ENCODE peak calls at places on chromosomes 5 and 9, in five cellular contexts. U is IMR-90, M is fibroblast of lung, I is PC-3, P is endothelial cell of umbilical vein. D is an unnamed sample.

GRCh38 chr9:70291446-70291845 is 32.7 kb downstream of the SMC5 start:
- DNase-seq in I (peak; percentile 40), M (no peak), U (peak; percentile 28), P (peak; percentile 39), D (no peak)

GRCh38 chr5:10582512-10582897 is 18.6 kb downstream of the ANKRD33B start:
- DNase-seq in U (no peak), M (no peak), I (no peak), P (no peak), D (no peak)

GRCh38 chr5:40991168-40991980 is 79.8 kb downstream of the MROH2B start:
- DNase-seq in P (peak; percentile 90), U (peak; percentile 86), M (peak; percentile 99), I (peak; percentile 96), D (no peak)

GRCh38 chr9:36781532-36781931 is 208.8 kb downstream of the MELK start:
- DNase-seq in U (peak; percentile 8), I (peak; percentile 70), M (peak; percentile 2), P (peak; percentile 8), D (no peak)

GRCh38 chr5:85990998-85991397 is 626.7 kb upstream of the COX7C start:
- DNase-seq in I (no peak), P (no peak), M (no peak), U (no peak), D (no peak)

GRCh38 chr5:72203251-72203845 is 96.1 kb downstream of the MAP1B start:
- DNase-seq in I (no peak), P (no peak), U (peak; percentile 30), M (no peak), D (no peak)

GRCh38 chr5:68780299-68780960 is 313.4 kb upstream of the SLC30A5 start:
- DNase-seq in U (no peak), M (peak; percentile 1), I (no peak), P (no peak), D (no peak)

GRCh38 chr9:132293145-132293721 is 61.6 kb downstream of the SETX start:
- DNase-seq in P (no peak), U (no peak), M (no peak), I (no peak), D (no peak)

GRCh38 chr9:111039203-111039907 is 1.1 kb upstream of the LPAR1 start:
- DNase-seq in P (no peak), U (no peak), M (no peak), I (no peak), D (peak; percentile 75)

GRCh38 chr5:146494656-146495055 is 21.3 kb downstream of the GPR151 start:
- DNase-seq in I (no peak), M (no peak), U (no peak), P (peak; percentile 40), D (no peak)

GRCh38 chr9:24545847-24546522 is at the start of gene IZUMO3:
- DNase-seq in M (no peak), U (no peak), I (no peak), P (no peak), D (peak; percentile 37)

GRCh38 chr5:168987540-168988300 is 313.2 kb downstream of the SLIT3 start:
- DNase-seq in P (peak; percentile 67), U (peak; percentile 58), I (peak; percentile 90), M (peak; percentile 71), D (peak; percentile 94)

GRCh38 chr5:143561248-143561647 is 157.8 kb upstream of the NR3C1 start:
- DNase-seq in I (no peak), M (no peak), U (no peak), P (no peak), D (peak; percentile 48)

GRCh38 chr5:111929892-111930291 is 172.9 kb upstream of the NREP start:
- DNase-seq in P (no peak), U (peak; percentile 92), I (peak; percentile 83), M (peak; percentile 93), D (no peak)

GRCh38 chr9:70410368-70410767 is 4.1 kb downstream of the KLF9 start:
- DNase-seq in P (peak; percentile 53), U (peak; percentile 65), M (peak; percentile 69), I (no peak), D (no peak)

GRCh38 chr9:128159073-128159783 is 837 bp upstream of the BBLN start:
- DNase-seq in U (no peak), I (no peak), P (no peak), M (no peak), D (no peak)

GRCh38 chr5:170393235-170393634 is 4.1 kb upstream of the KCNMB1 start:
- DNase-seq in I (no peak), P (no peak), U (no peak), M (no peak), D (no peak)

GRCh38 chr5:10756539-10756938 is 4.5 kb downstream of the DAP start:
- DNase-seq in P (no peak), I (peak; percentile 34), U (peak; percentile 53), M (peak; percentile 62), D (no peak)

GRCh38 chr5:1881731-1882336 is 891 bp downstream of the IRX4 start:
- DNase-seq in U (no peak), P (no peak), M (no peak), I (no peak), D (peak; percentile 76)

GRCh38 chr9:72476617-72477375 is 44.6 kb upstream of the TMC1 start:
- DNase-seq in I (peak; percentile 97), U (peak; percentile 84), P (peak; percentile 72), M (peak; percentile 44), D (peak; percentile 68)
- H3K9ac ChIP-seq in I (no peak overlapping the region), U (no peak overlapping the region), P (no peak overlapping the region), M (no peak overlapping the region), D (no peak overlapping the region)

DNA sequence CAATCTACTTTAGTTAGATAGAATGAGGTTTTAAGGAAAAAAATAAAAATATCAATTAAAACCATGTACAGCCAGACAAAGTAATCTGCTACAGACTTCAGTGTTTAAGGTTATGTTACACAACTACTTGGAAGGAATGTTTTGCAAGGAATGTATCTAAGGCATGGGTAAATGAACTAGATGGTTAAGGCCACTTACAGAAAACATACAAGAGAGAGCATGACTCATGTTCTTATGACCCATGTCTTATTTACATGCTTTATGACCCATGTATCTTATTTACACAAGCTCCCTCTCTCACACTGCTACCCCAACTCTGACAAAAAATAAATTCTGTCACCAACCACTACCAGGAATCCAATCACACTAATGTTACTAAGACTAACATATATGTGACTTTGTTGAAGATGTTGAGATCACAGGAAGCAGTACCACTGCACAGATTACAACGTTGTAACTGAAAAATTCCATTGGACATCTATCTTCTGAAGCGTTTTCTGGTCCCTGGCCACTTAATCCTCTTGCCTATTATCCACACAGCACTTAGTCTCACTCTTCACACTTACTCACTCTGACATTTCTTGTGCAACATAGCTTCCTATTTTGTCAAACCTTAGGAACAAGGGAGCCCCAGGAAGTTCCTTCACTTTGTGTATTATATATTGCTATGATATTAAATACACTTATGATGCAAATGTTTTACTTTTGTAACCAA is 1630.1 kb upstream of the C9orf72 start:
- DNase-seq in M (no peak), I (peak; percentile 44), U (no peak), P (no peak), D (no peak)
- TF ChIP-seq CTCF in M (no peak), I (no peak), U (no peak), P (no peak), D (no peak)

DNA sequence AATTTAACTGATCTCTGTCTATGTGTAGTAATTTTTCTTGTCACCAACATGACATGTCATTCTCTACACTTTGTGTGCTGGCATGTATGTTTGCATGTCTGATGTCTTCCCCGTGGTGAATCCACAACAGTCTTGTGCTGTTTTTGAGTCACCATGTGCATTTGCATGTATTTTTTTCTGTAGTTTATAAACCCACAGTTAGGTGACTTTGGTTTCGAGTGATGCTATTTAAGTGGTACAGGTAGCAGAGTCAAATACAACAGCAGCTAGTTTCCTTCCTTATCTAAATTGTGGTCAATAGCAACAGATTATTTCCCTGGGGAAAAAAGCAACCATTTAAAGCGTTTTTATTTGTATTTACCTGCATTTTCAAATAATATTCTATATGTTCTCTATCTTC is 89.9 kb upstream of the FSD1L start:
- DNase-seq in U (no peak), M (no peak), P (no peak), I (no peak), D (no peak)
- H3K27ac ChIP-seq in U (no peak overlapping the region), M (no peak overlapping the region), P (no peak overlapping the region), I (no peak overlapping the region), D (no peak overlapping the region)

DNA sequence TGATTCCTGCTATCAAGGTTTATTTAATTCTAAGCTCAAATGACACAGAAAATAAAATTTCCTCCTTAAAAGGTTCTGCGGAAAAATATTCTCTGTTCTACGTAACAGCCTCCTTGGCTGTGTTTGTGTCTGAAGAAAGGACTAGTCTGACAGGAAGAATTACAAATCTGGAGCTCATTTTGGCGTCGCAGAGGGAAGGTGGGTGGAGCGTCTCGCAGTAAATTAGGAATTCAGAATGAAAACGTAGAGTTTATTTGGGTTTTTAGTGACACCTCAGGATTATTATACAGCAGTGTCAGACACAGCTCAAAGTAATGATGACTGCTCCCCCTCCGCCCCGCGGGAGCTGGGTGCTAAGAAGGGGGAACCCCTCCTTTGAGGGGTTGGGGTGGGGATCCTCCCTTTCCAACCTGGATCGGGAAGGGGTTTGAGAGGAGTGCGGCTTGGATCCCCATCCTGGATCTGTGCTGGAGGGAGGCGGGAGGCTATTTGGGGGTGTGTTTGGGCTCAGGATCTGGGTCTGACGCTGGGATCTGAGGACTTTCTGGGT is 929 bp upstream of the TGFBR1 start:
- DNase-seq in P (peak; percentile 24), U (peak; percentile 61), M (peak; percentile 32), I (peak; percentile 18), D (no peak)
- H3K9ac ChIP-seq in P (peak overlapping the region; percentile 22), U (peak overlapping the region; percentile 91), M (peak overlapping the region; percentile 94), I (peak overlapping the region; percentile 76), D (no peak overlapping the region)

GRCh38 chr9:97985058-97985861 is 2.1 kb downstream of the ANP32B start:
- DNase-seq in P (peak; percentile 56), M (peak; percentile 47), U (peak; percentile 11), I (peak; percentile 25), D (peak; percentile 73)

GRCh38 chr9:97984188-97985057 is 1.3 kb downstream of the ANP32B start:
- DNase-seq in U (peak; percentile 78), M (peak; percentile 81), I (peak; percentile 74), P (peak; percentile 66), D (peak; percentile 77)

GRCh38 chr9:97982191-97982718 is 886 bp upstream of the ANP32B start:
- DNase-seq in M (peak; percentile 21), P (no peak), I (no peak), U (no peak), D (no peak)

GRCh38 chr9:97982719-97983523 is at the start of gene ANP32B:
- DNase-seq in M (peak; percentile 92), I (peak; percentile 85), U (peak; percentile 89), P (peak; percentile 92), D (peak; percentile 94)

GRCh38 chr9:97983524-97984187 is 515 bp downstream of the ANP32B start:
- DNase-seq in I (peak; percentile 9), P (peak; percentile 51), U (peak; percentile 9), M (peak; percentile 28), D (peak; percentile 78)
- TF ChIP-seq CTCF in I (no peak), P (no peak), U (peak; percentile 2), M (no peak), D (no peak)

GRCh38 chr9:94630281-94630680 is 9.0 kb downstream of the FBP1 start:
- DNase-seq in U (no peak), M (no peak), P (no peak), I (no peak), D (peak; percentile 52)

GRCh38 chr9:94627287-94627686 is 12.0 kb downstream of the FBP1 start:
- DNase-seq in U (no peak), I (no peak), M (no peak), P (no peak), D (peak; percentile 72)

GRCh38 chr9:94631599-94631998 is 7.7 kb downstream of the FBP1 start:
- DNase-seq in P (no peak), U (no peak), I (no peak), M (no peak), D (peak; percentile 47)

GRCh38 chr9:94630833-94631232 is 8.5 kb downstream of the FBP1 start:
- DNase-seq in P (no peak), M (no peak), I (peak; percentile 88), U (no peak), D (no peak)

GRCh38 chr9:94632736-94633135 is 6.6 kb downstream of the FBP1 start:
- DNase-seq in U (no peak), P (no peak), M (no peak), I (no peak), D (peak; percentile 23)
- H3K27ac ChIP-seq in U (no peak overlapping the region), P (no peak overlapping the region), M (no peak overlapping the region), I (no peak overlapping the region), D (no peak overlapping the region)

D was measured in endodermal cell.